ENCODE peak calls at places on chromosomes 4 and X, in seven cellular contexts. E, Q, J, V, S, C and L are unnamed samples.
A peak's percentile ranks its signal among the peaks of the same experiment; 100 is the strongest.

GRCh38 chr4:186201535-186202230 is 10.3 kb downstream of the CYP4V2 start:
- DNase-seq in E (no peak), Q (peak; percentile 38), J (no peak), V (peak; percentile 56), S (no peak), C (peak; percentile 42), L (peak; percentile 64)

GRCh38 chr4:137949746-137950145 is 292.4 kb downstream of the SLC7A11 start:
- DNase-seq in E (no peak), Q (no peak), J (no peak), V (no peak), S (no peak), C (peak; percentile 25), L (no peak)

GRCh38 chrX:10025742-10026493 is 58.8 kb downstream of the CLDN34 start:
- DNase-seq in E (no peak), Q (no peak), J (no peak), V (no peak), S (no peak), C (no peak), L (no peak)

GRCh38 chrX:13287816-13288215 is 32.0 kb downstream of the ATXN3L start:
- DNase-seq in E (no peak), Q (no peak), J (no peak), V (no peak), S (no peak), C (peak; percentile 65), L (no peak)

GRCh38 chr4:11037637-11038036 is 353.1 kb upstream of the CLNK start:
- DNase-seq in E (no peak), Q (no peak), J (no peak), V (no peak), S (no peak), C (no peak), L (no peak)

GRCh38 chr4:3114377-3114776 is 39.9 kb downstream of the HTT start:
- DNase-seq in E (no peak), Q (no peak), J (no peak), V (no peak), S (no peak), C (no peak), L (no peak)

GRCh38 chr4:6906046-6906445 is 3.6 kb upstream of the TBC1D14 start:
- DNase-seq in E (no peak), Q (no peak), J (no peak), V (no peak), S (no peak), C (no peak), L (no peak)

GRCh38 chr4:48141048-48141447 is 7.0 kb upstream of the TXK start:
- DNase-seq in E (no peak), Q (no peak), J (no peak), V (no peak), S (no peak), C (peak; percentile 63), L (peak; percentile 5)

GRCh38 chr4:122827899-122828601 is 1.4 kb downstream of the FGF2 start:
- DNase-seq in E (no peak), Q (no peak), J (no peak), V (peak; percentile 23), S (no peak), C (peak; percentile 77), L (peak; percentile 25)

GRCh38 chrX:18676470-18676869 is 4.6 kb upstream of the RS1 start:
- DNase-seq in E (no peak), Q (no peak), J (no peak), V (peak; percentile 7), S (no peak), C (peak; percentile 14), L (no peak)

GRCh38 chr4:5638976-5639375 is 69.4 kb downstream of the EVC2 start:
- DNase-seq in E (no peak), Q (no peak), J (no peak), V (no peak), S (no peak), C (peak; percentile 4), L (no peak)

GRCh38 chr4:68984947-68985346 is 33.3 kb upstream of the UGT2A3 start:
- DNase-seq in E (no peak), Q (no peak), J (no peak), V (no peak), S (no peak), C (no peak), L (no peak)

GRCh38 chr4:107351196-107351595 is 315.1 kb upstream of the DKK2 start:
- DNase-seq in E (no peak), Q (no peak), J (no peak), V (no peak), S (no peak), C (no peak), L (no peak)

GRCh38 chr4:54281060-54281781 is 52.1 kb downstream of the PDGFRA start:
- DNase-seq in E (no peak), Q (no peak), J (no peak), V (no peak), S (no peak), C (peak; percentile 98), L (no peak)

GRCh38 chr4:167196386-167196785 is 37.9 kb downstream of the SPOCK3 start:
- DNase-seq in E (no peak), Q (no peak), J (no peak), V (no peak), S (no peak), C (no peak), L (no peak)

GRCh38 chr4:13891544-13891939 is 264.0 kb upstream of the BOD1L1 start:
- DNase-seq in E (no peak), Q (no peak), J (no peak), V (no peak), S (no peak), C (no peak), L (no peak)

GRCh38 chr4:932713-933070 is 432 bp downstream of the TMEM175 start:
- DNase-seq in E (no peak), Q (no peak), J (no peak), V (no peak), S (no peak), C (no peak), L (no peak)

GRCh38 chr4:7769936-7770674 is 169.6 kb downstream of the AFAP1 start:
- DNase-seq in E (no peak), Q (no peak), J (no peak), V (no peak), S (no peak), C (peak; percentile 42), L (peak; percentile 42)

GRCh38 chr4:5700459-5700858 is 7.9 kb downstream of the EVC2 start:
- DNase-seq in E (no peak), Q (no peak), J (no peak), V (no peak), S (no peak), C (no peak), L (no peak)

GRCh38 chrX:134669378-134670098 is 11.3 kb upstream of the PLAC1 start:
- DNase-seq in E (no peak), Q (no peak), J (no peak), V (no peak), S (no peak), C (peak; percentile 90), L (peak; percentile 35)

GRCh38 chrX:13489451-13489850 is 80.0 kb upstream of the EGFL6 start:
- DNase-seq in E (no peak), Q (no peak), J (no peak), V (no peak), S (no peak), C (peak; percentile 70), L (no peak)

GRCh38 chr4:184448828-184449227 is 25.5 kb downstream of the IRF2 start:
- DNase-seq in E (peak; percentile 17), Q (no peak), J (no peak), V (no peak), S (peak; percentile 71), C (peak; percentile 83), L (no peak)

GRCh38 chr4:89288430-89288829 is 19.2 kb downstream of the GPRIN3 start:
- DNase-seq in E (no peak), Q (no peak), J (no peak), V (no peak), S (no peak), C (no peak), L (no peak)

GRCh38 chrX:13212191-13212651 is 107.6 kb downstream of the ATXN3L start:
- DNase-seq in E (no peak), Q (no peak), J (no peak), V (no peak), S (no peak), C (peak; percentile 50), L (no peak)